ENCODE peak calls at places on chromosomes 13 and 19, in six cellular contexts. Y is IMR-90, F is pancreas, N is HCT116, X is AG04450, P is hepatocyte. O is an unnamed sample.

GRCh38 chr13:63024458-63024857 is 1608.8 kb upstream of the PCDH20 start:
- DNase-seq in Y (peak; percentile 51), F (no peak), X (no peak), P (peak; percentile 13), N (no peak), O (no peak)

GRCh38 chr19:39671739-39672363 is 16.1 kb downstream of the LGALS16 start:
- DNase-seq in N (peak; percentile 66), Y (peak; percentile 43), F (no peak), X (no peak), P (peak; percentile 70), O (peak; percentile 9)

GRCh38 chr13:60642552-60642951 is 245.5 kb downstream of the TDRD3 start:
- DNase-seq in X (no peak), Y (no peak), F (no peak), N (no peak), P (no peak), O (no peak)

GRCh38 chr19:50423279-50424113 is 4.8 kb downstream of the SPIB start:
- DNase-seq in Y (no peak), N (no peak), P (peak; percentile 55), F (no peak), X (no peak), O (no peak)

GRCh38 chr13:80901111-80902014 is 560.4 kb upstream of the SPRY2 start:
- DNase-seq in Y (no peak), F (no peak), X (no peak), P (peak; percentile 7), N (no peak), O (no peak)

GRCh38 chr19:48541813-48542212 is 10.2 kb upstream of the SULT2B1 start:
- DNase-seq in P (no peak), X (no peak), N (no peak), Y (no peak), F (no peak), O (no peak)

GRCh38 chr13:113618455-113618854 is 33.9 kb downstream of the TFDP1 start:
- DNase-seq in P (no peak), F (no peak), Y (no peak), N (no peak), X (no peak), O (no peak)

GRCh38 chr13:40375522-40376171 is 290.8 kb downstream of the FOXO1 start:
- DNase-seq in N (no peak), F (no peak), P (no peak), Y (no peak), X (no peak), O (no peak)

GRCh38 chr13:33285420-33286124 is at the start of gene STARD13:
- DNase-seq in X (peak; percentile 96), P (peak; percentile 96), N (peak; percentile 59), Y (peak; percentile 98), F (peak; percentile 88), O (peak; percentile 98)

GRCh38 chr19:12047868-12048267 is 4.9 kb downstream of the ZNF878 start:
- DNase-seq in X (no peak), Y (peak; percentile 11), F (no peak), N (no peak), P (no peak), O (no peak)

GRCh38 chr19:12649941-12650340 is 16.6 kb downstream of the MAN2B1 start:
- DNase-seq in P (no peak), Y (no peak), F (no peak), X (no peak), N (no peak), O (no peak)

GRCh38 chr19:23406716-23407115 is 11.4 kb upstream of the ZNF91 start:
- DNase-seq in N (no peak), P (no peak), Y (no peak), F (no peak), X (no peak), O (no peak)

GRCh38 chr19:38216785-38217746 is 7.0 kb downstream of the DPF1 start:
- DNase-seq in X (no peak), P (no peak), N (no peak), F (no peak), Y (no peak), O (no peak)

GRCh38 chr19:45057444-45057843 is 18.6 kb downstream of the CLASRP start:
- DNase-seq in X (no peak), P (no peak), Y (no peak), N (no peak), F (no peak), O (no peak)

GRCh38 chr19:45058622-45059159 is 17.6 kb downstream of the ZNF296 start:
- DNase-seq in N (no peak), Y (no peak), F (no peak), P (no peak), X (no peak), O (no peak)

GRCh38 chr19:45051929-45052579 is 13.2 kb downstream of the CLASRP start:
- DNase-seq in P (peak; percentile 34), F (no peak), Y (no peak), N (no peak), X (no peak), O (no peak)

GRCh38 chr19:45059258-45059965 is 16.9 kb downstream of the ZNF296 start:
- DNase-seq in P (peak; percentile 89), F (peak; percentile 56), Y (peak; percentile 69), X (peak; percentile 15), N (peak; percentile 62), O (peak; percentile 58)

GRCh38 chr19:45056831-45057230 is 18.0 kb downstream of the CLASRP start:
- DNase-seq in N (no peak), X (no peak), F (no peak), Y (no peak), P (no peak), O (no peak)
- TF ChIP-seq CTCF in N (no peak), X (no peak), F (no peak), Y (no peak), P (no peak), O (no peak)

DNA sequence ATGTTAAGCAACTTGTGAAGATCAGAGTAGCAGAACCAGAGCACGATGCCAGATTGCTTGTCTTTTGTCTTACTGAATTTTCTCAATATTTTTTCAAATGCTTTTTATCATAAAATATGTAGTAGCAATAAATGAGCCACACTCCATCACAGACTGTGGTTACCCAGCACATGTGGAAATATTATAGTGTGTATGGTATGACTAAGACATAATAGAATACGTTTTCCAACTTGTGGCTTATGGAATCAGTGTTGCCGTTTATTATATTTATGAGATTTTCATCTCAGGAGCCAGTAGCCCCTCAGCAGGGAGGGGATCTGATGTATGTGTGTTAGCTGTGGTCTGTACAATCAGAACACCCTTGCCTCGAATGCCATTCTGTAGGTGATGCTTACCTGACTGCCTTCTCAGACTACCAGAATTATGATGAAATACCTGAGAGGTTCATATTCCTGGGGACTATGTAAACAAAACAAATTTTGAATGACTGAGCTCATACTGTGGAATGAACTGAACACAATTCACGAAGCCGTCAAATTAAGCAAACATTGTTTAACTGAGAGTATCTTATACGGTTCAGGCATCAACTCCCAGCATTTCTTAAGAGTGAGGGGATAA is 1.9 kb downstream of the SCEL start:
- DNase-seq in Y (no peak), P (no peak), X (no peak), N (no peak), F (no peak), O (peak; percentile 65)
- H3K27ac ChIP-seq in Y (no peak overlapping the region), P (peak overlapping the region; percentile 45), X (no peak overlapping the region), N (no peak overlapping the region), F (no peak overlapping the region), O (no peak overlapping the region)

GRCh38 chr19:20359933-20360720 is 193.1 kb downstream of the ZNF486 start:
- DNase-seq in X (no peak), N (no peak), Y (no peak), F (peak; percentile 23), P (no peak), O (no peak)
- TF ChIP-seq CTCF in X (no peak), N (no peak), Y (no peak), F (peak; percentile 35), P (no peak), O (no peak)

DNA sequence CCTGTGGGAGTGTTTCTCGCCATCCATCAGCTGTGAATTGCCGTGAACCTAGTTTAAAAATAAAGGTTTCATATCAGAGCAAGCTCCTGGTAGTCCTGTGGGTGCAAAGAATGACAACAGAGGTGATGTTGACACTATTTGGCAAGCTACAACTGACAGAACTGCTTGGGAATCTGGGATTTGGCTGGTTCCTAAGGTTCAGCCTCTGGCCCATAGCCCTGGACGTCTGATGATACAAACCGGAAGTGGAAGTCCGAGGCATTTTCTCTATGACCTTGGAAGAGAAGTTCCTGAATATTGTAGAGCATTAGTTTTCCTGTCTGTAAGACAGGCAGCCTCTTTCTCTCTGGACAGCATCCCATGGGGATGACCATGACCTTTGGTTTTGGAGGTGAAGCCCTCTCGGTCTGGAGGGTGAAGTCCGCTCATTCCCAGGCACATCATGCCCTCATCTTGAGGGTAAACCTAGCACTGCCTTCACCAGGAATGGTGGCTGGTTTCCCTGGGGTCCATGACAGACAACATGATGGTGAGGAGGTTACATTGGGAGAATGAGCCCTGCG is 29.1 kb downstream of the GATAD2A start:
- DNase-seq in Y (peak; percentile 39), N (no peak), X (no peak), F (peak; percentile 27), P (no peak), O (no peak)
- H3K27ac ChIP-seq in Y (no peak overlapping the region), N (no peak overlapping the region), X (peak overlapping the region; percentile 2), F (no peak overlapping the region), P (no peak overlapping the region), O (no peak overlapping the region)

GRCh38 chr19:3248728-3249315 is 24.4 kb downstream of the CELF5 start:
- DNase-seq in Y (no peak), F (no peak), N (no peak), P (no peak), X (no peak), O (no peak)
- TF ChIP-seq CTCF in Y (no peak), F (no peak), N (no peak), P (no peak), X (no peak), O (no peak)

DNA sequence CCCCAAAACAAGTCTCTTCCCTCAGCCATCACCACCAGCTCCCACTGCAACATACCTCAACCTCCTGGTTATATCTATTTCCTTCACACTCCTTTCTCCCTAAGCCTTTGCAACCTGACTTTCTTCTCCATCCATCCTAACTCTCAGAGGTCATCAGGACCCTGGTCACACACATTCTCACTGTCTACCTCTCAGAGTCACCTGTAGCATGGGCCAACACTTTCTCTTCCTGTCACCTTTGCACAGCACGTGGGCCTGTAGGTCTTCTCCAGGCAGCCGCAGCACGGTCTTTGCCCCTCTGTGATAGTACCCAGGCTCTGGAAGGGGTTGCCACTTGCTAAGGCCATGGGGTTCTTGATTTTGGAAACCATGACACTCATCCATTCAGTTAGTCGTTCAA is 921.1 kb downstream of the UQCRFS1 start:
- DNase-seq in N (no peak), X (no peak), F (no peak), P (no peak), Y (no peak), O (no peak)
- H3K27ac ChIP-seq in N (no peak overlapping the region), X (no peak overlapping the region), F (no peak overlapping the region), P (no peak overlapping the region), Y (no peak overlapping the region), O (no peak overlapping the region)

GRCh38 chr19:32677657-32678056 is 2.0 kb downstream of the RGS9BP start:
- DNase-seq in P (peak; percentile 75), X (no peak), Y (no peak), F (no peak), N (no peak), O (no peak)
- TF ChIP-seq CTCF in P (no peak), X (peak; percentile 6), Y (no peak), F (no peak), N (no peak), O (no peak)